ENCODE peak calls at places on chromosomes 4 and X, in ten cellular contexts. One of them, this sample, is unnamed.

GRCh38 chrX:152958047-152958446 is 35.9 kb downstream of the PNMA5 start:
- DNase-seq in fibroblast of lung: peak; percentile 31
- DNase-seq in uterus: no peak
- DNase-seq in GM20000: peak; percentile 7
- DNase-seq in PC-3: peak; percentile 23
- DNase-seq in IMR-90: no peak
- DNase-seq in left lung: no peak
- DNase-seq in foreskin keratinocyte: no peak
- DNase-seq in fibroblast of pulmonary artery: no peak
- DNase-seq in glutamatergic neuron: no peak
- DNase-seq in this sample: no peak

GRCh38 chr4:55906999-55907398 is 41.7 kb upstream of the CEP135 start:
- DNase-seq in fibroblast of lung: peak; percentile 45
- DNase-seq in fibroblast of pulmonary artery: peak; percentile 1
- DNase-seq in PC-3: peak; percentile 97
- DNase-seq in uterus: no peak
- DNase-seq in left lung: no peak
- DNase-seq in IMR-90: peak; percentile 22
- DNase-seq in GM20000: no peak
- DNase-seq in glutamatergic neuron: no peak
- DNase-seq in foreskin keratinocyte: peak; percentile 81
- DNase-seq in this sample: no peak

GRCh38 chr4:146442801-146443200 is 78.9 kb downstream of the SLC10A7 start:
- DNase-seq in glutamatergic neuron: no peak
- DNase-seq in PC-3: peak; percentile 85
- DNase-seq in left lung: no peak
- DNase-seq in IMR-90: peak; percentile 75
- DNase-seq in fibroblast of lung: peak; percentile 73
- DNase-seq in foreskin keratinocyte: peak; percentile 72
- DNase-seq in GM20000: no peak
- DNase-seq in uterus: no peak
- DNase-seq in fibroblast of pulmonary artery: peak; percentile 49
- DNase-seq in this sample: no peak

GRCh38 chr4:6962211-6963041 is 52.8 kb downstream of the TBC1D14 start:
- DNase-seq in uterus: no peak
- DNase-seq in fibroblast of pulmonary artery: no peak
- DNase-seq in foreskin keratinocyte: no peak
- DNase-seq in PC-3: no peak
- DNase-seq in glutamatergic neuron: no peak
- DNase-seq in GM20000: no peak
- DNase-seq in IMR-90: no peak
- DNase-seq in fibroblast of lung: no peak
- DNase-seq in left lung: no peak
- DNase-seq in this sample: no peak

GRCh38 chr4:52861171-52861873 is 795 bp upstream of the RASL11B start:
- DNase-seq in IMR-90: no peak
- DNase-seq in fibroblast of lung: no peak
- DNase-seq in fibroblast of pulmonary artery: no peak
- DNase-seq in uterus: no peak
- DNase-seq in PC-3: no peak
- DNase-seq in left lung: no peak
- DNase-seq in GM20000: no peak
- DNase-seq in glutamatergic neuron: no peak
- DNase-seq in foreskin keratinocyte: peak; percentile 9
- DNase-seq in this sample: no peak

GRCh38 chr4:159413252-159413941 is 310.5 kb downstream of the RAPGEF2 start:
- DNase-seq in PC-3: peak; percentile 59
- DNase-seq in glutamatergic neuron: peak; percentile 25
- DNase-seq in GM20000: no peak
- DNase-seq in fibroblast of pulmonary artery: peak; percentile 30
- DNase-seq in left lung: no peak
- DNase-seq in foreskin keratinocyte: no peak
- DNase-seq in uterus: no peak
- DNase-seq in fibroblast of lung: peak; percentile 55
- DNase-seq in IMR-90: peak; percentile 52
- DNase-seq in this sample: no peak

GRCh38 chrX:51336584-51336983 is 4.0 kb downstream of the NUDT10 start:
- DNase-seq in GM20000: peak; percentile 37
- DNase-seq in foreskin keratinocyte: peak; percentile 9
- DNase-seq in fibroblast of lung: peak; percentile 37
- DNase-seq in uterus: no peak
- DNase-seq in glutamatergic neuron: no peak
- DNase-seq in PC-3: peak; percentile 47
- DNase-seq in IMR-90: peak; percentile 40
- DNase-seq in left lung: no peak
- DNase-seq in fibroblast of pulmonary artery: peak; percentile 50
- DNase-seq in this sample: peak; percentile 9

GRCh38 chrX:43847352-43847751 is 34.9 kb downstream of the MAOB start:
- DNase-seq in foreskin keratinocyte: no peak
- DNase-seq in glutamatergic neuron: no peak
- DNase-seq in fibroblast of pulmonary artery: no peak
- DNase-seq in fibroblast of lung: no peak
- DNase-seq in PC-3: no peak
- DNase-seq in GM20000: no peak
- DNase-seq in IMR-90: no peak
- DNase-seq in left lung: no peak
- DNase-seq in uterus: no peak
- DNase-seq in this sample: no peak

GRCh38 chrX:123477673-123478072 is 255.2 kb downstream of the THOC2 start:
- DNase-seq in PC-3: no peak
- DNase-seq in fibroblast of pulmonary artery: no peak
- DNase-seq in glutamatergic neuron: no peak
- DNase-seq in foreskin keratinocyte: no peak
- DNase-seq in fibroblast of lung: no peak
- DNase-seq in GM20000: no peak
- DNase-seq in IMR-90: no peak
- DNase-seq in uterus: no peak
- DNase-seq in left lung: no peak
- DNase-seq in this sample: no peak

GRCh38 chr4:138291431-138291830 is 49.3 kb upstream of the SLC7A11 start:
- DNase-seq in IMR-90: no peak
- DNase-seq in left lung: no peak
- DNase-seq in PC-3: no peak
- DNase-seq in foreskin keratinocyte: no peak
- DNase-seq in fibroblast of lung: no peak
- DNase-seq in fibroblast of pulmonary artery: no peak
- DNase-seq in uterus: no peak
- DNase-seq in glutamatergic neuron: no peak
- DNase-seq in GM20000: no peak
- DNase-seq in this sample: no peak

DNA sequence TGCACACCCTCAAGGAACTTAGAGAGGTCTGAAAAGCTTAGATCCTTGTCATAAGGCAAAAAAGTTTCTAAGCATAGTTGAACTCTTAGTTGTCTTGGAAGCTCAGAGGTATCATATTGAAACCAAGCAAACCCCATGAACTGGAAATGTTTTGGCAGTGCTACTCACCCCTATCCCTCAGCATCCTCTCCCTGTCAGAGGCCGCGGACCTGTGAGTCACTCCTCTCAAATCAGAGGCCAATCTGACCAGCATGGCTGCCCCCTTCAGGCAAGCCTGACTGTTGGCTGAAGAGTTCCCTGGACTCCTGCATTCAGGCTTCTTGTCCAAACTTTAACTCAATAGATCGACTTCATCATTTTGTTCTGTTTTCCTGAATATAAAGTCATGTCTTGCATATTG is 69.4 kb downstream of the KCNIP4 start:
- DNase-seq in foreskin keratinocyte: no peak
- DNase-seq in IMR-90: peak; percentile 23
- DNase-seq in left lung: no peak
- DNase-seq in uterus: no peak
- DNase-seq in GM20000: no peak
- DNase-seq in glutamatergic neuron: peak; percentile 27
- DNase-seq in fibroblast of lung: peak; percentile 55
- DNase-seq in PC-3: peak; percentile 21
- DNase-seq in fibroblast of pulmonary artery: peak; percentile 20
- DNase-seq in this sample: peak; percentile 51
- TF ChIP-seq CTCF in foreskin keratinocyte: no peak
- TF ChIP-seq CTCF in IMR-90: no peak
- TF ChIP-seq CTCF in left lung: no peak
- TF ChIP-seq CTCF in uterus: no peak
- TF ChIP-seq CTCF in GM20000: no peak
- TF ChIP-seq CTCF in glutamatergic neuron: no peak
- TF ChIP-seq CTCF in fibroblast of lung: no peak
- TF ChIP-seq CTCF in PC-3: peak; percentile 34
- TF ChIP-seq CTCF in fibroblast of pulmonary artery: peak; percentile 22
- TF ChIP-seq CTCF in this sample: peak; percentile 53

GRCh38 chr4:15914736-15915135 is 23.8 kb downstream of the FGFBP1 start:
- DNase-seq in fibroblast of pulmonary artery: no peak
- DNase-seq in glutamatergic neuron: no peak
- DNase-seq in fibroblast of lung: no peak
- DNase-seq in uterus: no peak
- DNase-seq in GM20000: no peak
- DNase-seq in foreskin keratinocyte: no peak
- DNase-seq in PC-3: no peak
- DNase-seq in left lung: no peak
- DNase-seq in IMR-90: no peak
- DNase-seq in this sample: no peak
- TF ChIP-seq CTCF in fibroblast of pulmonary artery: no peak
- TF ChIP-seq CTCF in glutamatergic neuron: no peak
- TF ChIP-seq CTCF in fibroblast of lung: no peak
- TF ChIP-seq CTCF in uterus: no peak
- TF ChIP-seq CTCF in GM20000: no peak
- TF ChIP-seq CTCF in foreskin keratinocyte: peak; percentile 15
- TF ChIP-seq CTCF in PC-3: no peak
- TF ChIP-seq CTCF in left lung: no peak
- TF ChIP-seq CTCF in IMR-90: no peak
- TF ChIP-seq CTCF in this sample: no peak

GRCh38 chrX:56802921-56803848 is 74.1 kb downstream of the NBDY start:
- DNase-seq in GM20000: no peak
- DNase-seq in foreskin keratinocyte: peak; percentile 32
- DNase-seq in glutamatergic neuron: peak; percentile 49
- DNase-seq in uterus: peak; percentile 87
- DNase-seq in left lung: peak; percentile 77
- DNase-seq in PC-3: peak; percentile 73
- DNase-seq in fibroblast of pulmonary artery: peak; percentile 75
- DNase-seq in fibroblast of lung: peak; percentile 62
- DNase-seq in IMR-90: peak; percentile 76
- DNase-seq in this sample: peak; percentile 72
- TF ChIP-seq CTCF in GM20000: peak; percentile 39
- TF ChIP-seq CTCF in foreskin keratinocyte: peak; percentile 70
- TF ChIP-seq CTCF in glutamatergic neuron: no peak
- TF ChIP-seq CTCF in uterus: peak; percentile 64
- TF ChIP-seq CTCF in left lung: no peak
- TF ChIP-seq CTCF in PC-3: peak; percentile 75
- TF ChIP-seq CTCF in fibroblast of pulmonary artery: peak; percentile 46
- TF ChIP-seq CTCF in fibroblast of lung: peak; percentile 49
- TF ChIP-seq CTCF in IMR-90: peak; percentile 74
- TF ChIP-seq CTCF in this sample: peak; percentile 54

GRCh38 chr4:176789955-176790354 is 2.8 kb downstream of the VEGFC start:
- DNase-seq in IMR-90: peak; percentile 81
- DNase-seq in glutamatergic neuron: no peak
- DNase-seq in left lung: no peak
- DNase-seq in fibroblast of lung: peak; percentile 71
- DNase-seq in foreskin keratinocyte: peak; percentile 92
- DNase-seq in GM20000: peak; percentile 69
- DNase-seq in PC-3: peak; percentile 89
- DNase-seq in uterus: no peak
- DNase-seq in fibroblast of pulmonary artery: peak; percentile 74
- DNase-seq in this sample: peak; percentile 21
- TF ChIP-seq CTCF in IMR-90: peak; percentile 62
- TF ChIP-seq CTCF in glutamatergic neuron: peak; percentile 66
- TF ChIP-seq CTCF in left lung: peak; percentile 44
- TF ChIP-seq CTCF in fibroblast of lung: peak; percentile 59
- TF ChIP-seq CTCF in foreskin keratinocyte: peak; percentile 82
- TF ChIP-seq CTCF in GM20000: peak; percentile 56
- TF ChIP-seq CTCF in PC-3: peak; percentile 79
- TF ChIP-seq CTCF in uterus: peak; percentile 56
- TF ChIP-seq CTCF in fibroblast of pulmonary artery: peak; percentile 74
- TF ChIP-seq CTCF in this sample: peak; percentile 67

GRCh38 chr4:112766422-112766821 is 129.5 kb downstream of the LARP7 start:
- DNase-seq in IMR-90: peak; percentile 17
- DNase-seq in fibroblast of lung: peak; percentile 20
- DNase-seq in fibroblast of pulmonary artery: peak; percentile 41
- DNase-seq in glutamatergic neuron: peak; percentile 49
- DNase-seq in GM20000: peak; percentile 37
- DNase-seq in left lung: no peak
- DNase-seq in uterus: no peak
- DNase-seq in PC-3: peak; percentile 27
- DNase-seq in foreskin keratinocyte: no peak
- DNase-seq in this sample: peak; percentile 79
- TF ChIP-seq CTCF in IMR-90: peak; percentile 39
- TF ChIP-seq CTCF in fibroblast of lung: peak; percentile 60
- TF ChIP-seq CTCF in fibroblast of pulmonary artery: peak; percentile 61
- TF ChIP-seq CTCF in glutamatergic neuron: no peak
- TF ChIP-seq CTCF in GM20000: no peak
- TF ChIP-seq CTCF in left lung: no peak
- TF ChIP-seq CTCF in uterus: peak; percentile 21
- TF ChIP-seq CTCF in PC-3: peak; percentile 58
- TF ChIP-seq CTCF in foreskin keratinocyte: peak; percentile 62
- TF ChIP-seq CTCF in this sample: peak; percentile 64

GRCh38 chr4:28378109-28378830 is 1517.6 kb downstream of the STIM2 start:
- DNase-seq in foreskin keratinocyte: no peak
- DNase-seq in GM20000: no peak
- DNase-seq in fibroblast of lung: no peak
- DNase-seq in IMR-90: no peak
- DNase-seq in PC-3: no peak
- DNase-seq in glutamatergic neuron: no peak
- DNase-seq in left lung: no peak
- DNase-seq in fibroblast of pulmonary artery: no peak
- DNase-seq in uterus: no peak
- DNase-seq in this sample: no peak
- TF ChIP-seq CTCF in foreskin keratinocyte: peak; percentile 27
- TF ChIP-seq CTCF in GM20000: no peak
- TF ChIP-seq CTCF in fibroblast of lung: peak; percentile 20
- TF ChIP-seq CTCF in IMR-90: no peak
- TF ChIP-seq CTCF in PC-3: no peak
- TF ChIP-seq CTCF in glutamatergic neuron: no peak
- TF ChIP-seq CTCF in left lung: no peak
- TF ChIP-seq CTCF in fibroblast of pulmonary artery: peak; percentile 24
- TF ChIP-seq CTCF in uterus: no peak
- TF ChIP-seq CTCF in this sample: peak; percentile 20

This sample was measured in WERI-Rb-1.